ENCODE peak calls at places on chromosomes 5 and 9, in six cellular contexts. One of them, this sample, is unnamed.

GRCh38 chr5:71892641-71893340 is 173.7 kb downstream of the CARTPT start:
- DNase-seq in astrocyte of the spinal cord: no peak
- DNase-seq in upper lobe of left lung: no peak
- DNase-seq in small intestine: no peak
- DNase-seq in adipocyte: no peak
- DNase-seq in GM23248: peak; percentile 28
- DNase-seq in this sample: no peak

GRCh38 chr5:143014017-143014651 is 244.0 kb downstream of the ARHGAP26 start:
- DNase-seq in astrocyte of the spinal cord: no peak
- DNase-seq in small intestine: no peak
- DNase-seq in upper lobe of left lung: peak; percentile 52
- DNase-seq in GM23248: peak; percentile 38
- DNase-seq in adipocyte: no peak
- DNase-seq in this sample: no peak

GRCh38 chr9:136225366-136225747 is 20.3 kb downstream of the QSOX2 start:
- DNase-seq in astrocyte of the spinal cord: no peak
- DNase-seq in upper lobe of left lung: peak; percentile 66
- DNase-seq in adipocyte: no peak
- DNase-seq in small intestine: no peak
- DNase-seq in GM23248: no peak
- DNase-seq in this sample: no peak

GRCh38 chr5:135880278-135880677 is 15.4 kb downstream of the IL9 start:
- DNase-seq in upper lobe of left lung: no peak
- DNase-seq in astrocyte of the spinal cord: no peak
- DNase-seq in GM23248: peak; percentile 32
- DNase-seq in small intestine: no peak
- DNase-seq in adipocyte: no peak
- DNase-seq in this sample: no peak

GRCh38 chr9:73577867-73578266 is 426.2 kb downstream of the ANXA1 start:
- DNase-seq in upper lobe of left lung: no peak
- DNase-seq in astrocyte of the spinal cord: peak; percentile 78
- DNase-seq in small intestine: no peak
- DNase-seq in adipocyte: peak; percentile 3
- DNase-seq in GM23248: peak; percentile 6
- DNase-seq in this sample: peak; percentile 3

GRCh38 chr5:31993182-31993961 is 180.7 kb downstream of the GOLPH3 start:
- DNase-seq in upper lobe of left lung: no peak
- DNase-seq in adipocyte: peak; percentile 72
- DNase-seq in small intestine: no peak
- DNase-seq in astrocyte of the spinal cord: peak; percentile 67
- DNase-seq in GM23248: peak; percentile 71
- DNase-seq in this sample: peak; percentile 31

GRCh38 chr9:87206064-87206661 is 258.9 kb upstream of the GAS1 start:
- DNase-seq in GM23248: peak; percentile 80
- DNase-seq in upper lobe of left lung: no peak
- DNase-seq in small intestine: no peak
- DNase-seq in adipocyte: peak; percentile 55
- DNase-seq in astrocyte of the spinal cord: peak; percentile 84
- DNase-seq in this sample: no peak

GRCh38 chr5:96199713-96200183 is 233.3 kb downstream of the PCSK1 start:
- DNase-seq in astrocyte of the spinal cord: no peak
- DNase-seq in upper lobe of left lung: no peak
- DNase-seq in small intestine: peak; percentile 76
- DNase-seq in adipocyte: no peak
- DNase-seq in GM23248: no peak
- DNase-seq in this sample: no peak

GRCh38 chr9:33721674-33722358 is 73.5 kb upstream of the PRSS3 start:
- DNase-seq in adipocyte: peak; percentile 92
- DNase-seq in upper lobe of left lung: peak; percentile 98
- DNase-seq in GM23248: peak; percentile 84
- DNase-seq in astrocyte of the spinal cord: peak; percentile 76
- DNase-seq in small intestine: peak; percentile 76
- DNase-seq in this sample: peak; percentile 18

GRCh38 chr9:94514722-94515121 is 40.2 kb upstream of the PCAT7 start:
- DNase-seq in astrocyte of the spinal cord: no peak
- DNase-seq in upper lobe of left lung: no peak
- DNase-seq in GM23248: no peak
- DNase-seq in small intestine: no peak
- DNase-seq in adipocyte: no peak
- DNase-seq in this sample: no peak

GRCh38 chr9:36034911-36035490 is 1.7 kb upstream of the RECK start:
- DNase-seq in upper lobe of left lung: no peak
- DNase-seq in small intestine: no peak
- DNase-seq in astrocyte of the spinal cord: no peak
- DNase-seq in GM23248: peak; percentile 61
- DNase-seq in adipocyte: no peak
- DNase-seq in this sample: no peak

GRCh38 chr5:127848098-127848497 is 144.9 kb downstream of the CCDC192 start:
- DNase-seq in upper lobe of left lung: no peak
- DNase-seq in adipocyte: no peak
- DNase-seq in small intestine: peak; percentile 87
- DNase-seq in astrocyte of the spinal cord: no peak
- DNase-seq in GM23248: no peak
- DNase-seq in this sample: no peak

GRCh38 chr9:10366171-10366779 is 246.5 kb downstream of the PTPRD start:
- DNase-seq in adipocyte: peak; percentile 48
- DNase-seq in small intestine: peak; percentile 25
- DNase-seq in astrocyte of the spinal cord: peak; percentile 30
- DNase-seq in GM23248: peak; percentile 31
- DNase-seq in upper lobe of left lung: no peak
- DNase-seq in this sample: no peak

GRCh38 chr5:54302267-54302687 is 8.1 kb downstream of the ARL15 start:
- DNase-seq in upper lobe of left lung: no peak
- DNase-seq in adipocyte: peak; percentile 44
- DNase-seq in GM23248: peak; percentile 27
- DNase-seq in astrocyte of the spinal cord: peak; percentile 53
- DNase-seq in small intestine: no peak
- DNase-seq in this sample: no peak

GRCh38 chr9:133236291-133237071 is 27.4 kb upstream of the OBP2B start:
- DNase-seq in GM23248: no peak
- DNase-seq in astrocyte of the spinal cord: no peak
- DNase-seq in small intestine: no peak
- DNase-seq in upper lobe of left lung: peak; percentile 60
- DNase-seq in adipocyte: no peak
- DNase-seq in this sample: no peak

GRCh38 chr5:118407958-118408357 is 580.4 kb downstream of the DTWD2 start:
- DNase-seq in adipocyte: no peak
- DNase-seq in upper lobe of left lung: no peak
- DNase-seq in GM23248: no peak
- DNase-seq in small intestine: no peak
- DNase-seq in astrocyte of the spinal cord: no peak
- DNase-seq in this sample: no peak

GRCh38 chr5:92513067-92513466 is 1068.0 kb downstream of the NR2F1-AS1 start:
- DNase-seq in GM23248: peak; percentile 37
- DNase-seq in small intestine: no peak
- DNase-seq in adipocyte: no peak
- DNase-seq in upper lobe of left lung: no peak
- DNase-seq in astrocyte of the spinal cord: no peak
- DNase-seq in this sample: no peak

GRCh38 chr9:89617978-89618377 is 13.2 kb downstream of the GADD45G start:
- DNase-seq in astrocyte of the spinal cord: no peak
- DNase-seq in adipocyte: no peak
- DNase-seq in upper lobe of left lung: no peak
- DNase-seq in GM23248: no peak
- DNase-seq in small intestine: peak; percentile 30
- DNase-seq in this sample: no peak

GRCh38 chr9:11749396-11749795 is 943.8 kb upstream of the TYRP1 start:
- DNase-seq in small intestine: no peak
- DNase-seq in GM23248: no peak
- DNase-seq in upper lobe of left lung: no peak
- DNase-seq in adipocyte: no peak
- DNase-seq in astrocyte of the spinal cord: no peak
- DNase-seq in this sample: no peak

GRCh38 chr9:20579544-20580309 is 42.6 kb downstream of the MLLT3 start:
- DNase-seq in adipocyte: no peak
- DNase-seq in small intestine: peak; percentile 42
- DNase-seq in astrocyte of the spinal cord: no peak
- DNase-seq in upper lobe of left lung: no peak
- DNase-seq in GM23248: no peak
- DNase-seq in this sample: no peak

GRCh38 chr9:129177791-129178578 is at the start of gene IER5L:
- DNase-seq in GM23248: peak; percentile 97
- DNase-seq in astrocyte of the spinal cord: peak; percentile 97
- DNase-seq in small intestine: peak; percentile 95
- DNase-seq in adipocyte: peak; percentile 99
- DNase-seq in upper lobe of left lung: peak; percentile 97
- DNase-seq in this sample: peak; percentile 84

GRCh38 chr5:137566118-137566541 is 67.0 kb upstream of the SPOCK1 start:
- DNase-seq in small intestine: no peak
- DNase-seq in adipocyte: peak; percentile 38
- DNase-seq in upper lobe of left lung: no peak
- DNase-seq in GM23248: peak; percentile 61
- DNase-seq in astrocyte of the spinal cord: peak; percentile 12
- DNase-seq in this sample: peak; percentile 88
- H3K4me3 ChIP-seq in small intestine: no peak overlapping the region
- H3K4me3 ChIP-seq in adipocyte: peak overlapping the region; percentile 30
- H3K4me3 ChIP-seq in upper lobe of left lung: no peak overlapping the region
- H3K4me3 ChIP-seq in GM23248: no peak overlapping the region
- H3K4me3 ChIP-seq in astrocyte of the spinal cord: no peak overlapping the region
- H3K4me3 ChIP-seq in this sample: no peak overlapping the region

DNA sequence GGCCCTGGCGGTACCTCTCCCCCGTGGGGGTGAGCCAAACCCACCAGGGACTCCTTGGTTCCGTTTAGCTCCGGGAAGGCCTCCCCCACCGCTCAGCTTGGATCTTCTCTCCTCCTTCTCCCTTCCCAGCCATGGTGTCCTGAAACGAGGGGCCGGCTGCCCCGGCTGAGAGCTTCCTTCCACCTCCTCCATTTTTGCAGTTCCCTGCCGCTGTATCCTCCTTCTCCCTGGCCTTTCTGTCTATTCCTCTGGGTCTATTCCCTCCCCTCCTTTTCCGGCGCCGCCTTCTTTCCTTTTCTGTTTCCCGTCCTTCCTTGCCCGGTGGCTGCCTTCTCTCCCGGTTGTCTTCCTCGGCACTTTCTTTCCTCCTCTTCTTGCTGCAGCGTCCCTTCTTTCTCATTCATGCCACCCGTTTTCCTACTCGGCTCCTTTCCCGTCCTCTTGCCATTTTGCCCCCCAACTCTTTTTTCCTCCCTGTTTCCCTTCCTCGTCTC is 110.4 kb downstream of the LIFR start:
- DNase-seq in adipocyte: no peak
- DNase-seq in astrocyte of the spinal cord: no peak
- DNase-seq in GM23248: no peak
- DNase-seq in small intestine: no peak
- DNase-seq in upper lobe of left lung: no peak
- DNase-seq in this sample: no peak
- H3K4me3 ChIP-seq in adipocyte: peak overlapping the region; percentile 86
- H3K4me3 ChIP-seq in astrocyte of the spinal cord: peak overlapping the region; percentile 52
- H3K4me3 ChIP-seq in GM23248: no peak overlapping the region
- H3K4me3 ChIP-seq in small intestine: no peak overlapping the region
- H3K4me3 ChIP-seq in upper lobe of left lung: peak overlapping the region; percentile 17
- H3K4me3 ChIP-seq in this sample: peak overlapping the region; percentile 26

DNA sequence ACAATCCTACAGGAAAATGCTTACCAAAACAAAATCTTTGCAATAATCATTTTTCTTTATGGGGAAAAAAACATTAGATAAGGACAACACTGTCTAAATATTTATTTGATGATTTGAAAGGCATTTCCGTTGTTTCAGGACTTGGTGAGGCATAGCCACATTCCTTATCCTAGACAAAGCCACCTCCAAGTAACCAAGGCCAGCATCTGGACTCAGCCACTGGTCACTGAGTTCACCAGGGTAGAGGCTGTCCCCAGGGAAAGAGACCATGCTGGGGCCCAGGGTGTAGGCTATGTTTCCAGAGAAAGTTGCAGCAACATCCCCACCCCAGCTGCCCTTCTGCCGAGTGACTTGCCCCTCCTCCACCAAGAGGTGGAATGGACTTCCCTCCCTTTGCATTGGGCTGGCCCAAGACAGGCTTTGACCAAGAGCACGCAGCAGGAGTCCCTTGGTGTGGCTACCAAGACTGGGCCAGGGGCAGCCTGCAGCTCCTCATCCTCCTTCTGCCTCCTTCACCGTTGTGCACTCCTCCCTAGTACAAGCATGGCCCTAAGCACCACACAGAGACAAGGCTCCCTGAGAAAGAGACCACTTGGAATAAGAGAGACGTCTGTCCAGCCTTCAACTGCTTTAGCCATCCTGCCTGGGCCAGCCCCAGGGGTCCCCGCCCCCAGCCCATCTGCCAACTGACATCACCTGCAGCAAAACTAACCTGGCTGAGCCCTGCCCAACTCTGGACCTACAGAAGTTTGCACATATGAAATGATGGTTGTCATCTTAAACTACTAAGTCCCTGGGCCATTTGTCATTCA is 68.1 kb upstream of the SPIN1 start:
- DNase-seq in upper lobe of left lung: no peak
- DNase-seq in GM23248: peak; percentile 17
- DNase-seq in astrocyte of the spinal cord: no peak
- DNase-seq in small intestine: no peak
- DNase-seq in adipocyte: no peak
- DNase-seq in this sample: no peak
- H3K4me3 ChIP-seq in upper lobe of left lung: no peak overlapping the region
- H3K4me3 ChIP-seq in GM23248: no peak overlapping the region
- H3K4me3 ChIP-seq in astrocyte of the spinal cord: no peak overlapping the region
- H3K4me3 ChIP-seq in small intestine: no peak overlapping the region
- H3K4me3 ChIP-seq in adipocyte: no peak overlapping the region
- H3K4me3 ChIP-seq in this sample: no peak overlapping the region

DNA sequence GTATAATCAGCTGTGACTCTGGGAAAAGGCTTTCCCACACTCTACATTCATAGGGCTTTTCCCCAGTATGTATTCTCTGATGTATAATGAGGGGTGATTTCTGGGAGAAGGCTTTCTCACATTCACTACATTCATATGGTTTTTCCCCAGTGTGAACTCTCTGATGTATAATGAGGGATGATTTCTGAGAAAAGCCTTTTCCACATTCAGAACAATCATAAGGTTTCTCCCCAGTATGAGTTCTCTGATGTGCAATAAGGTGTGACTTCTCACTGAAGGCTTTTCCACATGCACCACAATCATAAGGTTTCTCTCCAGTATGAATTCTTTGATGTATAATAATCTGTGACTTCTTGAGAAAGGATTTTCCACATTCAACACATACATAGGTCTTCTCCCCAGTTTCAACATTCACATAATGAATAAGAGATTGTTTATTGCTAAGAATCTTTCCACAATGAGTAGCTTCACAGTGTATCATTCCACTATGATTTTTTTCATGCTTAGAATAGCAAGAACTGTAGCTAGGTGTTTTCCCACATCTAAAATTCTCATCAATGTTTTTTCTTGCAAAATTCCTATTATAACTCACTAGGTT is 26.7 kb upstream of the ZNF300 start:
- DNase-seq in small intestine: no peak
- DNase-seq in upper lobe of left lung: no peak
- DNase-seq in GM23248: no peak
- DNase-seq in astrocyte of the spinal cord: no peak
- DNase-seq in adipocyte: no peak
- DNase-seq in this sample: no peak
- H3K4me3 ChIP-seq in small intestine: no peak overlapping the region
- H3K4me3 ChIP-seq in upper lobe of left lung: no peak overlapping the region
- H3K4me3 ChIP-seq in GM23248: no peak overlapping the region
- H3K4me3 ChIP-seq in astrocyte of the spinal cord: no peak overlapping the region
- H3K4me3 ChIP-seq in adipocyte: peak overlapping the region; percentile 66
- H3K4me3 ChIP-seq in this sample: no peak overlapping the region

This sample was measured in skeletal muscle cell.